ENCODE peak calls at places on chromosomes 1 and 21, in nine cellular contexts. N is IMR-90, K is breast epithelium, L is heart left ventricle, U is colonic mucosa, Y is fibroblast of lung, R is psoas muscle, J is heart right ventricle, H is coronary artery. Z is an unnamed sample.

GRCh38 chr1:65267291-65268087 is 41.9 kb upstream of the DNAJC6 start:
- DNase-seq in R (no peak), N (no peak), U (no peak), J (no peak), H (no peak), Y (no peak), L (no peak), K (no peak), Z (no peak)

GRCh38 chr1:173429517-173430477 is 47.3 kb upstream of the PRDX6 start:
- DNase-seq in U (peak), Y (peak), K (peak), R (peak), H (peak), J (peak), N (peak), L (peak), Z (peak)

GRCh38 chr21:38982096-38982495 is 176.4 kb downstream of the ETS2 start:
- DNase-seq in R (no peak), Y (peak), L (no peak), K (no peak), H (no peak), N (no peak), J (no peak), U (no peak), Z (no peak)

GRCh38 chr1:118136511-118136937 is 48.5 kb downstream of the SPAG17 start:
- DNase-seq in L (no peak), R (no peak), Y (peak), N (peak), K (no peak), J (no peak), U (no peak), H (no peak), Z (peak)

GRCh38 chr1:30856260-30856790 is 52.2 kb downstream of the SDC3 start:
- DNase-seq in L (peak), R (no peak), H (no peak), J (no peak), K (no peak), N (no peak), U (no peak), Y (peak), Z (peak)

GRCh38 chr1:147821883-147822282 is 61.5 kb upstream of the GJA5 start:
- DNase-seq in U (no peak), L (peak), R (no peak), Y (peak), J (peak), H (no peak), K (no peak), N (no peak), Z (peak)

GRCh38 chr1:118360817-118361216 is 175.8 kb upstream of the SPAG17 start:
- DNase-seq in J (no peak), H (no peak), N (peak), U (no peak), Y (peak), K (no peak), R (no peak), L (no peak), Z (peak)

GRCh38 chr1:226526801-226527595 is 21.6 kb upstream of the STUM start:
- DNase-seq in K (no peak), U (no peak), R (peak), H (no peak), L (peak), Y (no peak), N (peak), J (peak), Z (peak)

GRCh38 chr1:24540906-24541710 is 14.8 kb upstream of the NCMAP start:
- DNase-seq in L (no peak), N (peak), U (peak), R (no peak), J (no peak), Y (peak), H (no peak), K (no peak), Z (peak)

GRCh38 chr1:153277852-153278251 is 18.4 kb downstream of the LORICRIN start:
- DNase-seq in Y (no peak), H (no peak), N (no peak), R (no peak), U (peak), J (no peak), K (no peak), L (no peak), Z (no peak)

GRCh38 chr1:31027693-31028526 is 37.6 kb downstream of the PUM1 start:
- DNase-seq in N (no peak), L (no peak), R (no peak), U (no peak), Y (no peak), H (no peak), J (no peak), K (no peak), Z (peak)

GRCh38 chr21:36337099-36337509 is 17.1 kb downstream of the MORC3 start:
- DNase-seq in Y (peak), H (no peak), L (no peak), R (no peak), N (peak), K (no peak), U (no peak), J (no peak), Z (peak)

GRCh38 chr1:172359531-172359991 is 60.9 kb upstream of the C1orf105 start:
- DNase-seq in L (no peak), H (no peak), J (no peak), K (no peak), Y (peak), R (no peak), U (peak), N (peak), Z (peak)

GRCh38 chr21:31675332-31675731 is 15.8 kb downstream of the SOD1 start:
- DNase-seq in U (no peak), N (no peak), L (no peak), K (no peak), J (no peak), R (no peak), H (no peak), Y (no peak), Z (no peak)
- H3K27ac ChIP-seq in U (no peak), N (no peak), L (no peak), K (no peak), J (no peak), R (no peak), H (no peak), Y (no peak), Z (no peak)

GRCh38 chr1:39501666-39502065 is 10.2 kb downstream of the BMP8A start:
- DNase-seq in K (no peak), Y (peak), U (no peak), L (no peak), J (no peak), N (peak), H (no peak), R (no peak), Z (peak)
- H3K27ac ChIP-seq in K (no peak), Y (no peak), U (no peak), L (no peak), J (no peak), N (no peak), H (no peak), R (no peak), Z (no peak)

GRCh38 chr1:198160946-198161614 is 4.3 kb downstream of the NEK7 start:
- DNase-seq in R (no peak), H (no peak), N (no peak), K (no peak), L (no peak), Y (no peak), J (no peak), U (no peak), Z (peak)

GRCh38 chr1:198158766-198159589 is 2.2 kb downstream of the NEK7 start:
- DNase-seq in K (peak), Y (peak), H (peak), N (peak), R (peak), U (peak), L (peak), J (peak), Z (peak)

GRCh38 chr1:198165927-198166647 is 9.3 kb downstream of the NEK7 start:
- DNase-seq in Y (no peak), U (no peak), L (no peak), R (no peak), N (no peak), H (no peak), J (no peak), K (no peak), Z (no peak)

GRCh38 chr1:198161718-198162090 is 4.9 kb downstream of the NEK7 start:
- DNase-seq in L (no peak), U (no peak), J (no peak), K (no peak), Y (no peak), H (no peak), R (no peak), N (no peak), Z (no peak)

DNA sequence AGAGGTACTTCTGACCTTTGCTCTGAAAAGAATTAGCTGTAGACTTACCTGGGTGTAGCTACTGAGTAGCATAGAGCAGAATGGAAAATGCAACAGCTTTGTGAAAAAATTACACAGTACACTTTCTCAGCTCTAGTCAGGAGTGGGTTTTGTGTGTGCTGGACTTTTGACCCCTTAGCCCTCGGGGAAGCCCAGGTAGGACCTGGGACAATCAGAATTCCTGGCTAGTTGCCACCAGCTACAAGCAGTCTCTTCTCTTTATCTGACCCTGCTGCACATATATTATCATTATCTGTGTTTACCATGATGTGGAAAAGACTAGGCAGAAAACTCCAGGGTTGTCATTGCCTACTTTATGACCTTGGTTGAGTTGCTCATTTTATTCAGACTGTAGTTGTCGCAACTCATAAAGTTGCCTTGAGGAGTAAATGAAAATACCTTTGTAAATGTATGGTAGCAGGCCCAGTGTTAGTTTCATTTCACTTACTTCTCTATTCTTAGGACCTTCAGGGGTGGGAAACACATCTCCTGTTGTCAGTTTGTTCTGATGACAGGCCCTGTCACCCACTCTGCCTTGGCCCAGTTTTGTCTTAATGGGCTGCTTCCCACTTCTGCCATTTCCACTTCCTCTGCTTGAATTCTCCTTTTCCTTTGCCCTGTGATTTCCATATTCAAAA is 5.4 kb downstream of the NEK7 start:
- DNase-seq in N (no peak), Y (no peak), K (no peak), U (peak), H (no peak), L (peak), R (no peak), J (no peak), Z (no peak)
- H3K27ac ChIP-seq in N (no peak), Y (no peak), K (no peak), U (peak), H (no peak), L (peak), R (no peak), J (no peak), Z (peak)

GRCh38 chr1:1959459-1959839 is 40.4 kb upstream of the TMEM52 start:
- DNase-seq in H (no peak), J (no peak), L (no peak), N (no peak), Y (no peak), U (no peak), R (no peak), K (no peak), Z (no peak)
- H3K27ac ChIP-seq in H (no peak), J (no peak), L (no peak), N (no peak), Y (no peak), U (no peak), R (no peak), K (no peak), Z (no peak)

Z was measured in GM23248.